ENCODE peak calls at places on chromosome 20, in five cellular contexts. One of them, this sample, is unnamed. For H3K4me1 and H3K36me3, the result is how much of the 10 kb centered on the place peaks cover.

GRCh38 chr20:21707999-21708737 is 2.7 kb downstream of the PAX1 start:
- DNase-seq in heart right ventricle: no peak
- DNase-seq in body of pancreas: no peak
- DNase-seq in GM23248: no peak
- DNase-seq in tibial nerve: no peak
- DNase-seq in this sample: no peak

GRCh38 chr20:62377615-62378085 is 9.3 kb upstream of the RPS21 start:
- DNase-seq in heart right ventricle: peak
- DNase-seq in body of pancreas: peak
- DNase-seq in GM23248: no peak
- DNase-seq in tibial nerve: no peak
- DNase-seq in this sample: peak

GRCh38 chr20:3109350-3110302 is 25.1 kb upstream of the AVP start:
- DNase-seq in heart right ventricle: no peak
- DNase-seq in body of pancreas: no peak
- DNase-seq in GM23248: no peak
- DNase-seq in tibial nerve: no peak
- DNase-seq in this sample: no peak

GRCh38 chr20:34753706-34754461 is 49.7 kb downstream of the TP53INP2 start:
- DNase-seq in heart right ventricle: no peak
- DNase-seq in body of pancreas: no peak
- DNase-seq in GM23248: peak
- DNase-seq in tibial nerve: no peak
- DNase-seq in this sample: no peak

GRCh38 chr20:41392295-41392694 is 25.7 kb upstream of the EMILIN3 start:
- DNase-seq in heart right ventricle: no peak
- DNase-seq in body of pancreas: no peak
- DNase-seq in GM23248: no peak
- DNase-seq in tibial nerve: no peak
- DNase-seq in this sample: no peak

GRCh38 chr20:40948352-40949267 is 80.0 kb upstream of the TOP1 start:
- DNase-seq in heart right ventricle: no peak
- DNase-seq in body of pancreas: no peak
- DNase-seq in GM23248: no peak
- DNase-seq in tibial nerve: no peak
- DNase-seq in this sample: no peak

GRCh38 chr20:47453167-47453782 is 48.4 kb upstream of the NCOA3 start:
- DNase-seq in heart right ventricle: no peak
- DNase-seq in body of pancreas: no peak
- DNase-seq in GM23248: peak
- DNase-seq in tibial nerve: no peak
- DNase-seq in this sample: no peak

GRCh38 chr20:59880198-59880597 is 53.2 kb downstream of the SYCP2 start:
- DNase-seq in heart right ventricle: no peak
- DNase-seq in body of pancreas: no peak
- DNase-seq in GM23248: no peak
- DNase-seq in tibial nerve: no peak
- DNase-seq in this sample: no peak

GRCh38 chr20:54985100-54985499 is 509.7 kb downstream of the DOK5 start:
- DNase-seq in heart right ventricle: no peak
- DNase-seq in body of pancreas: no peak
- DNase-seq in GM23248: no peak
- DNase-seq in tibial nerve: no peak
- DNase-seq in this sample: no peak

GRCh38 chr20:24492031-24492607 is 22.7 kb downstream of the SYNDIG1 start:
- DNase-seq in heart right ventricle: no peak
- DNase-seq in body of pancreas: no peak
- DNase-seq in GM23248: peak
- DNase-seq in tibial nerve: no peak
- DNase-seq in this sample: no peak

GRCh38 chr20:54469952-54470351 is 5.4 kb upstream of the DOK5 start:
- DNase-seq in heart right ventricle: no peak
- DNase-seq in body of pancreas: no peak
- DNase-seq in GM23248: no peak
- DNase-seq in tibial nerve: no peak
- DNase-seq in this sample: no peak

GRCh38 chr20:50517817-50518154 is 7.6 kb downstream of the PTPN1 start:
- DNase-seq in heart right ventricle: no peak
- DNase-seq in body of pancreas: no peak
- DNase-seq in GM23248: no peak
- DNase-seq in tibial nerve: no peak
- DNase-seq in this sample: no peak

GRCh38 chr20:47352332-47353223 is 3.9 kb downstream of the ZMYND8 start:
- DNase-seq in heart right ventricle: peak
- DNase-seq in body of pancreas: peak
- DNase-seq in GM23248: no peak
- DNase-seq in tibial nerve: no peak
- DNase-seq in this sample: peak

GRCh38 chr20:44597930-44598329 is 15.6 kb downstream of the PKIG start:
- DNase-seq in heart right ventricle: no peak
- DNase-seq in body of pancreas: no peak
- DNase-seq in GM23248: no peak
- DNase-seq in tibial nerve: no peak
- DNase-seq in this sample: no peak

GRCh38 chr20:44598413-44599290 is 16.3 kb downstream of the PKIG start:
- DNase-seq in heart right ventricle: peak
- DNase-seq in body of pancreas: no peak
- DNase-seq in GM23248: no peak
- DNase-seq in tibial nerve: no peak
- DNase-seq in this sample: no peak

GRCh38 chr20:44596876-44597275 is 14.5 kb downstream of the PKIG start:
- DNase-seq in heart right ventricle: no peak
- DNase-seq in body of pancreas: no peak
- DNase-seq in GM23248: no peak
- DNase-seq in tibial nerve: no peak
- DNase-seq in this sample: no peak

GRCh38 chr20:44596010-44596409 is 13.6 kb downstream of the PKIG start:
- DNase-seq in heart right ventricle: no peak
- DNase-seq in body of pancreas: no peak
- DNase-seq in GM23248: no peak
- DNase-seq in tibial nerve: no peak
- DNase-seq in this sample: no peak

GRCh38 chr20:44597516-44597915 is 15.1 kb downstream of the PKIG start:
- DNase-seq in heart right ventricle: no peak
- DNase-seq in body of pancreas: no peak
- DNase-seq in GM23248: no peak
- DNase-seq in tibial nerve: no peak
- DNase-seq in this sample: no peak
- H3K4me1 ChIP-seq in heart right ventricle: half or more
- H3K4me1 ChIP-seq in body of pancreas: under half
- H3K4me1 ChIP-seq in GM23248: under half
- H3K4me1 ChIP-seq in tibial nerve: under half
- H3K4me1 ChIP-seq in this sample: half or more

DNA sequence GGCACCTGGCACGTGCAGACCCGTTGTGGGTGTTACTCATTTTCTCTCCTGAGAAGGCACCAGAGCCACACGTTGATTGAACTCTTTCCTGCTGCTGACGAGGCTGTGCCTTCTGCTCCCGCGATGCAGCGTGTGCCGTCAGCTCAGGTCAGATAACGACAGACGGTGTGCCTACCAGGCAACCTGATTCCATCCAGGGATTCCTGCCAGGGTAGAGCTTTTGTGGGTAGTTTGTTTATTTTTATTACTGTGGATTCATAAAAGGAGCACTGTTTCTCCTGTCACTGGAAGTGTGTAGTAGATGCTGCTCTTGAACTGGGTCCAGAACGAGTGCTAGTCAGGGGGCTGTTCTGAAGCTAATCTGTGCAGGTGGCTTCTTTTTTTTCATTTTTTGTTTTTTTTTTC is 20.7 kb downstream of the PRPF6 start:
- DNase-seq in heart right ventricle: no peak
- DNase-seq in body of pancreas: no peak
- DNase-seq in GM23248: no peak
- DNase-seq in tibial nerve: no peak
- DNase-seq in this sample: no peak
- H3K36me3 ChIP-seq in heart right ventricle: under half
- H3K36me3 ChIP-seq in body of pancreas: under half
- H3K36me3 ChIP-seq in GM23248: under half
- H3K36me3 ChIP-seq in tibial nerve: under half
- H3K36me3 ChIP-seq in this sample: half or more

GRCh38 chr20:38873050-38873581 is 53.1 kb upstream of the FAM83D start:
- DNase-seq in heart right ventricle: no peak
- DNase-seq in body of pancreas: no peak
- DNase-seq in GM23248: no peak
- DNase-seq in tibial nerve: no peak
- DNase-seq in this sample: no peak

GRCh38 chr20:38874460-38875169 is 51.6 kb upstream of the FAM83D start:
- DNase-seq in heart right ventricle: no peak
- DNase-seq in body of pancreas: no peak
- DNase-seq in GM23248: no peak
- DNase-seq in tibial nerve: no peak
- DNase-seq in this sample: no peak

GRCh38 chr20:38877483-38877882 is 48.7 kb upstream of the FAM83D start:
- DNase-seq in heart right ventricle: no peak
- DNase-seq in body of pancreas: no peak
- DNase-seq in GM23248: no peak
- DNase-seq in tibial nerve: no peak
- DNase-seq in this sample: no peak

GRCh38 chr20:38872491-38873049 is 53.6 kb upstream of the FAM83D start:
- DNase-seq in heart right ventricle: no peak
- DNase-seq in body of pancreas: no peak
- DNase-seq in GM23248: no peak
- DNase-seq in tibial nerve: no peak
- DNase-seq in this sample: no peak

DNA sequence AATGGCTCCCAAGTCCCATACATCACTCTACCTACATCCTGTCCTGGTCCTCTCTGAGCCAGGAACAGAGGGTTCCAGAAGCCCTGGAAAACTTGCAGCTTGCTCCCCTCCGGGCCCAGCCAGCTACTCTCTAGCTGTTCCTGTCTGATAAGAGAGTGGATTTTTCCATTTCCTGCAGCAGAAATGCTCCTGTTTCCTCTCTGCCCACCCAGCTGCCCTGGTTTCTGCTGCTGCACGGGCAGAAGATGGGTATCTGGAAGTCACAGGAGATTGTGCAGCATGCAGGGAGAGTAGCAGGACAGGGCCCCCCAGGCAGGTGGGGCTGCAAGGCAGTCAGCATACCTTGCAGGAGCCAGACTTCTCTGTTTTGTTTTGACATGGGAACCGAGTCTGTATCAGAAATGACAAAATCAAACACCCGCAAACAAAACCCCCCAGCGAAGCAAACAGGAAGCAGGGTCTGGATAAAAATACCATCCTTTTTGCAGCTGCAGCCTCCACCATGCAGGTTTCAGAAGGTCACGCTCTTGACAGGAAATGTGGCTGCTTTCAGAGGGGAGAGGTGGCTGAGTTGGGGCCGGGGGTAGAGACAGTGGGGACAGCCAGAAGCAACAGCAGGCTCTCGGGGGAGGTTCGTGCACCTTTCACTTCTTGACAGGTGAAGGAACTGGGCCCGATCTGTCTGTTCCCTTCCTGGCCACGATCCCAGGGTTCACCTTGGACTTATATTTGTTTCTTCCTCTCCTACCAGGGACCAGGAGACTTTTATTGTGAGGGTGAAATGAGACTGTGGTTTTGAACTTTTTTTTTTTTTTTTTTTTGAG is 50.8 kb upstream of the FAM83D start:
- DNase-seq in heart right ventricle: no peak
- DNase-seq in body of pancreas: peak
- DNase-seq in GM23248: no peak
- DNase-seq in tibial nerve: no peak
- DNase-seq in this sample: peak
- H3K4me1 ChIP-seq in heart right ventricle: under half
- H3K4me1 ChIP-seq in body of pancreas: under half
- H3K4me1 ChIP-seq in GM23248: under half
- H3K4me1 ChIP-seq in tibial nerve: under half
- H3K4me1 ChIP-seq in this sample: under half

DNA sequence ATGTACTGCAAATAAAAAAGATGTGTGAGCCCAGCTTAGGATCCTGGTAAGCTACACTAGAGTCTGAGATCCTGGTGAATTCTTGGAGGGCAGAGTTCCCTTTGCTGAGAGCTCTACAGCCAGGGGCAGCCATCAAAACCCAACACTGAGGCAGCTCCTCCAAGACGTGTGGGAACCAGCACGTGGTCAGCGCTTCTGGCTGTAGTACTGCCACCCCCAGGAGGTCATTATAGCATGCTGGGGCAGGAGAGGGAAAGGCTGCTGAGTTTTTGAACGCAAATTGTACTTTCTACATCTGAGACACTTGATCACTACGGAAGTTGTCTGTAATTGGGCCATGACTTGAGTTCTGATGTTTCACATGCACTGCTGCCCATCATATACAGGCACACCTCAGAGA is 131.6 kb downstream of the INSM1 start:
- DNase-seq in heart right ventricle: no peak
- DNase-seq in body of pancreas: no peak
- DNase-seq in GM23248: no peak
- DNase-seq in tibial nerve: no peak
- DNase-seq in this sample: no peak
- H3K36me3 ChIP-seq in heart right ventricle: under half
- H3K36me3 ChIP-seq in body of pancreas: under half
- H3K36me3 ChIP-seq in GM23248: under half
- H3K36me3 ChIP-seq in tibial nerve: under half
- H3K36me3 ChIP-seq in this sample: under half

DNA sequence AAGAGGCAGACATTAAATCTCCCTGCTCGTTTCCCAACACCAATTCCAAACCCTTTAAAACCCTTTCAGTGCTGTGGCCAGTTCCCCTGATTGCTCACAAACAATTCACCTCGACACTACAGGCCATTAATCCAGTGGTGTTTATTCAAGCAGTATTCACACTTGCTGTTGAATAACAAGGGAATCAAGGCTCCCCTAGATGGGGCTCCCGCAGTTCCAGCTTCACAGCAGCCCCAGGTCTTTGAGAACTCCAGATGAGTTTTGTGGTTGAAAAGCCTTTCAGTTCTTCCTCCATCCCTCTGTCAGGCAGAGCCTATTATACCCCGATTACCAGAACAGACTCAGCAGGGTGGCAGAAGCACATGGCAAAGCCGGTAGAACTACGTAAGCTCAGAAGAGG is 36.2 kb downstream of the JAG1 start:
- DNase-seq in heart right ventricle: no peak
- DNase-seq in body of pancreas: no peak
- DNase-seq in GM23248: no peak
- DNase-seq in tibial nerve: no peak
- DNase-seq in this sample: no peak
- H3K4me1 ChIP-seq in heart right ventricle: half or more
- H3K4me1 ChIP-seq in body of pancreas: under half
- H3K4me1 ChIP-seq in GM23248: under half
- H3K4me1 ChIP-seq in tibial nerve: under half
- H3K4me1 ChIP-seq in this sample: half or more